ENCODE peak calls at places on chromosome 18, in six cellular contexts. W is activated effector memory CD4-positive, alpha-beta T cell treated with anti-CD3 and anti-CD28 coated beads, Interleukin-2, amount 50 U/mL, for 16 hours; P is HAP-1; U is AG04449; Q is BE2C; G is GM19239. C is an unnamed sample.

GRCh38 chr18:76544511-76545350 is 49.7 kb upstream of the ZNF516 start:
- DNase-seq in W (no peak), P (no peak), U (no peak), Q (no peak), G (no peak), C (no peak)

GRCh38 chr18:10689231-10689953 is 163.6 kb downstream of the NAPG start:
- DNase-seq in W (no peak), P (no peak), U (peak), Q (no peak), G (no peak), C (no peak)

GRCh38 chr18:21851327-21851961 is 110.9 kb downstream of the MIB1 start:
- DNase-seq in W (no peak), P (no peak), U (no peak), Q (no peak), G (no peak), C (no peak)

GRCh38 chr18:50218432-50219197 is 23.7 kb upstream of the MYO5B start:
- DNase-seq in W (peak), P (peak), U (no peak), Q (no peak), G (peak), C (no peak)

GRCh38 chr18:22485808-22486244 is 68.1 kb upstream of the CTAGE1 start:
- DNase-seq in W (no peak), P (no peak), U (no peak), Q (no peak), G (no peak), C (no peak)

GRCh38 chr18:2903006-2903405 is 56.2 kb downstream of the EMILIN2 start:
- DNase-seq in W (no peak), P (no peak), U (no peak), Q (no peak), G (no peak), C (no peak)

GRCh38 chr18:58051765-58052460 is 7.9 kb downstream of the NEDD4L start:
- DNase-seq in W (no peak), P (peak), U (no peak), Q (no peak), G (peak), C (no peak)

GRCh38 chr18:70982292-70982691 is 693.4 kb downstream of the SOCS6 start:
- DNase-seq in W (no peak), P (no peak), U (no peak), Q (peak), G (no peak), C (no peak)

GRCh38 chr18:58753976-58754375 is 82.7 kb downstream of the MALT1 start:
- DNase-seq in W (no peak), P (no peak), U (no peak), Q (no peak), G (no peak), C (no peak)

GRCh38 chr18:67363694-67364093 is 152.8 kb downstream of the DSEL start:
- DNase-seq in W (no peak), P (no peak), U (no peak), Q (no peak), G (no peak), C (no peak)

GRCh38 chr18:53947092-53947640 is 277.3 kb downstream of the MBD2 start:
- DNase-seq in W (no peak), P (no peak), U (no peak), Q (no peak), G (no peak), C (no peak)

GRCh38 chr18:46462523-46462922 is 194.5 kb downstream of the LOXHD1 start:
- DNase-seq in W (no peak), P (no peak), U (no peak), Q (no peak), G (no peak), C (no peak)